ENCODE peak calls at places on chromosomes 11 and 22, in six cellular contexts. Z is HFFc6, D is neural crest cell, R is A549, Q is bronchial epithelial cell, A is fibroblast of mammary gland. M is an unnamed sample.

GRCh38 chr11:34495724-34496377 is 17.7 kb downstream of the ELF5 start:
- DNase-seq in Q (peak), Z (no peak), A (no peak), D (no peak), R (no peak), M (peak)

GRCh38 chr11:3221408-3222002 is 2.9 kb upstream of the MRGPRG start:
- DNase-seq in Q (no peak), A (no peak), R (no peak), Z (no peak), D (no peak), M (no peak)

GRCh38 chr22:38422615-38423511 is 32.1 kb downstream of the KCNJ4 start:
- DNase-seq in Z (no peak), D (no peak), R (no peak), Q (no peak), A (no peak), M (no peak)

GRCh38 chr11:91947215-91947614 is 277.4 kb upstream of the FAT3 start:
- DNase-seq in R (no peak), Z (peak), A (peak), Q (peak), D (no peak), M (peak)

GRCh38 chr22:36048911-36049677 is 20.5 kb upstream of the RBFOX2 start:
- DNase-seq in Q (peak), Z (no peak), A (peak), R (no peak), D (no peak), M (no peak)

GRCh38 chr11:102120006-102120405 is 9.8 kb downstream of the YAP1 start:
- DNase-seq in A (peak), Z (no peak), R (peak), Q (peak), D (no peak), M (no peak)

GRCh38 chr22:41479671-41480396 is 10.9 kb downstream of the ACO2 start:
- DNase-seq in Q (no peak), D (peak), R (no peak), A (peak), Z (peak), M (no peak)

GRCh38 chr11:96180341-96180740 is 162.7 kb downstream of the MAML2 start:
- DNase-seq in Z (no peak), Q (no peak), D (no peak), A (no peak), R (no peak), M (no peak)

GRCh38 chr11:120285256-120285655 is 39.8 kb upstream of the TLCD5 start:
- DNase-seq in A (peak), R (no peak), Q (no peak), Z (no peak), D (no peak), M (no peak)

GRCh38 chr11:3046641-3047040 is 10.6 kb downstream of the CARS1 start:
- DNase-seq in Z (no peak), R (no peak), A (no peak), D (no peak), Q (no peak), M (no peak)

GRCh38 chr22:19680287-19680881 is 33.9 kb upstream of the SEPTIN5 start:
- DNase-seq in Q (no peak), A (no peak), Z (no peak), D (no peak), R (no peak), M (no peak)

GRCh38 chr22:43630451-43630850 is 181.7 kb downstream of the EFCAB6 start:
- DNase-seq in Q (no peak), Z (no peak), A (no peak), R (no peak), D (no peak), M (no peak)

GRCh38 chr22:50399751-50400331 is 56.7 kb downstream of the PPP6R2 start:
- DNase-seq in D (peak), Q (peak), R (peak), Z (peak), A (peak), M (no peak)

DNA sequence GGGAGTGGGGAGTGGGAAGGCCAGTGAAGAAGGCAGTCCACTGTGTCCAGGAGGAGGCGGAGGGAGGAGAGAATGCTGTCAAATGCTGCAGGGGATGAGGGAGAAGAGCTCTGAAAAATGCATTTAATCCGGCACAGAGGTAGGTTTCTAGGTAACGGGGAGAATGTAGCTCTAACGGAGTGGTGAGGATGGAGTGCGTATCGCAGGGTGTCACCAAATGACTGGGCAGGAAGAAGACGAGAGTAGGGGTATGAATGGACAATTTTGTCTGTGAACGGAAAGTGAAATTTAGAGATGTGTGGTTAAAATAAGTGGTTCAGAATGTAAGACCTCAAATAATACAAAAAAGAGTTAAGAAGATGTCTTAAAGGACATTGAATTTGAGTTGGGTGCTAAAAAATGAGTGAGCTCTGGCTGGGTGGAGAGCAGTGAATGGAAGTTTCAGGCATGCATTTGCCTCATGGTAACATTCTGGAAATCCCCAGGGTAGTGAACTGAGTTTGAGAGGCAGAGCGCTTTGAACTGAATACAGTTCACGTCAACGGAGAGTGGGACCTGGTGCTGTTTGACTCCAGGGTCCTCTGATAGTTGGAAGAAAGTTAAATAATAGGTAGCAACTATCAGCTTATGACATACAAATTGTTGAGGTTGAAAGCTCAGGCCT is 81.3 kb upstream of the CADM1 start:
- DNase-seq in Z (no peak), D (no peak), A (no peak), R (no peak), Q (no peak), M (no peak)
- TF ChIP-seq CTCF in Z (no peak), D (no peak), A (no peak), R (no peak), Q (no peak), M (no peak)

DNA sequence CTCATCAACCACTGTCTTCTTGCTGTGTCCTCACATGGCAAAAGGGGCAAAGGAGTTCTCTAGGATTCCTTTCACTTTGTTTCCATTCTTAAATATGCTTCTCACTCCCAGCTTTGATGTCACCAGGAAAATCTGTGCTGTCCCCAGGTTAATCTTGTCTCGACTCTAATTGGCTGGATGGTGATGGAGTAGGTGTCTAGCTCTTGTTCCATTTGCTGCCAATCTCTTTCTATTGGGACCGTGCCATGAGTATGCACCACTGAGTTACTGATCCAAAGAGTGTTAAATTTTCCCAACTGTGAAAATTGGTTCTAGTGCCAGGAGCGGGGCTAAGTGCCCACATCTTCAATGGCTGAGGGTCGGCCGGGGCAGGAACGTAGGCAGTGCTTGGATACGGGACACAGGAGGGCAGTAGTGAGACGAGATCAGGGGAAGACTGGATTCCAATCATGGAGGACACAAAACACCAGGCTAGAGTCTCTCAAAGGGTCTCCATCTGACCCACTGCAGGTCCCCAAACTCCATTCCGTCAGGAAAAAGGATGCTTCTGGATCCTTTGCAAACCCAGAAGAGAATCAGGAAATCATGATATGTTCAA is 47.7 kb upstream of the CSNK2A3 start:
- DNase-seq in Q (no peak), D (no peak), R (peak), A (peak), Z (no peak), M (no peak)
- TF ChIP-seq CTCF in Q (peak), D (peak), R (no peak), A (peak), Z (peak), M (peak)

GRCh38 chr11:94519478-94520084 is 7.3 kb downstream of the C11orf97 start:
- DNase-seq in D (no peak), Z (peak), A (peak), Q (no peak), R (no peak), M (no peak)
- TF ChIP-seq CTCF in D (peak), Z (peak), A (peak), Q (no peak), R (peak), M (peak)

GRCh38 chr11:45180158-45180887 is 33.9 kb downstream of the PRDM11 start:
- DNase-seq in D (peak), R (peak), Q (peak), Z (peak), A (no peak), M (no peak)

GRCh38 chr11:45182902-45183301 is 36.5 kb downstream of the PRDM11 start:
- DNase-seq in R (peak), Z (peak), Q (peak), D (no peak), A (peak), M (no peak)

GRCh38 chr11:45179686-45180085 is 33.2 kb downstream of the PRDM11 start:
- DNase-seq in R (no peak), Q (no peak), D (no peak), A (no peak), Z (no peak), M (no peak)

GRCh38 chr11:45181595-45182550 is 35.4 kb downstream of the PRDM11 start:
- DNase-seq in A (no peak), Z (no peak), Q (no peak), R (no peak), D (no peak), M (no peak)

DNA sequence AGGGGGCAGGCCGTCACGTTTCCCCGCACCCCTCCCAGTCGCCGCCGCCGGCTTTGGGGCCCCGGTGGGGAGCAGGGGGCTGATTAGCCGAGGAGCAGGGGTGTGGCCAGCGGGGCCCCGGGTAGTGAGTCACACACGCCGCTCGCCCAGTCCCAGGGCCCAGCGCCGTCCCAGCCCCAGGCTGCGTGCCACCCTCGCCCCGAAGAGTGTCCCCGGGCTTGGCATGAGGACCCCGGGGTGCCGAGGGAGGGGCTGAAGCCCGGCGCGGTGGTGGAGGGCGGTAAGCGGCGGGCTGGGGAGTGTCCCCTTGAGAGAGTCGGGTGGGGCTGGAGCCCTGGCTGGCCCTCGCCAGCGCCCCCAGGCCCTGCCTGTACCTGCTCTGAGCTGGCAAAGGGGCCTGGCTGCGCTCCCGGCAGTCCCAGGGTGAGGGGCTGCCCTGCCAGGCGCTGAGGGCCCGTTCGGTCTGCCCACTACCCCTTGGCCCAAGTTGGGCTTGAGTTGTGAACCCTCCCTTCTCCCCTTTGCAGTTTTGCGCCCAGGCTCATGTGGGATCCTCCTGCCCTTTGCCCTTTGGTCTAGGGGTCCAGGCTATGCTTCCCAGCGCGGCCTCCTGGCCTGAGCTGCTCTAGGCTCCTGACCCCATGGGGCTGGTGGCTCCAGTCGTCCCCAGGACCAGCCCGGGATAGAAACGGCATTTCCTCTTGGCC is 34.6 kb downstream of the PRDM11 start:
- DNase-seq in Z (peak), R (peak), D (no peak), A (peak), Q (peak), M (no peak)
- TF ChIP-seq CTCF in Z (no peak), R (no peak), D (no peak), A (no peak), Q (peak), M (no peak)

GRCh38 chr22:30214703-30215405 is 31.7 kb downstream of the LIF start:
- DNase-seq in Z (no peak), D (no peak), Q (no peak), R (no peak), A (no peak), M (no peak)

GRCh38 chr22:30212996-30213441 is 33.5 kb downstream of the LIF start:
- DNase-seq in D (no peak), A (peak), Q (no peak), R (no peak), Z (no peak), M (no peak)

GRCh38 chr22:30210235-30210831 is 36.2 kb downstream of the LIF start:
- DNase-seq in R (peak), D (peak), A (peak), Z (no peak), Q (peak), M (peak)

GRCh38 chr22:30211124-30211820 is 35.3 kb downstream of the LIF start:
- DNase-seq in A (no peak), Q (no peak), Z (no peak), D (no peak), R (no peak), M (no peak)

DNA sequence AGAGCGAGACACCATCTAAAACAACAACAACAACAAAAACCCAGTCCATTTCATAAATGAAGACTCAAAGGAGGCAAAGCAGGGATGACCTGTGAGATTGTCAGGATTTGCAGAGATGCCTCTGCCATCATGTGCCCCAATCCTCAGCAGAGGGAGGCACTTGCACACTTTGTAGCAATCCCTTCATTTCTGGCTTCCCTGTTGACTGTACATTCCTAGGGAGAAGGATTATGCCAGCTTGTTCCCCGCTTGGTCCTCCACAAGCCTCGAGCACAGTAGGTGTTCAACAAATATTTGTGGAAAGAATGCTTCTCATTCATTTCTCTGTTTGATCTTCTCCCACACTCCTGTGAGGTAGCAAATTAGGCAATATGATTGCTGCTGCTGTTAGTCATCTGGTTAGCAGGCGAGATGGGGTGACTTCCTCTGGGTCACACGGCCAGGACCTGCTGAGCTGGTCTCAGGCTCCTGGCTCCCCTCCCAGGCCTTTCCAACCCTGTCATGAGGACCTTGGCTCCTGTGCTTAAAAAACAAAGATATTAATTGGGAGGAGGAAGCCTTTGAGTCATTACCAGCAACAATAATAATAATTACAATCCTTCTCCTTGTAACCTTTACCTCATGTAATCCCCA is 34.1 kb downstream of the LIF start:
- DNase-seq in A (peak), D (no peak), R (peak), Q (peak), Z (peak), M (peak)
- TF ChIP-seq CTCF in A (no peak), D (no peak), R (peak), Q (no peak), Z (peak), M (no peak)